ENCODE peak calls at places on chromosomes 12 and 14, in nine cellular contexts. I is stimulated activated CD8-positive, alpha-beta memory T cell treated with anti-CD3 and anti-CD28 coated beads, Interleukin-4, amount 100 ng/mL, for 1 hour; J is cardiac muscle cell; H is fibroblast of lung; T is heart right ventricle; E is fibroblast of mammary gland; D is NCI-H748 treated with DMSO at 0.1 percent for 48 hours; K is NCI-H1436; L is substantia nigra. A is an unnamed sample.

GRCh38 chr12:131869871-131870418 is 24.5 kb upstream of the ULK1 start:
- DNase-seq in E (peak), I (no peak), T (no peak), D (peak), H (peak), L (no peak), K (peak), J (no peak), A (no peak)

GRCh38 chr12:8956772-8957171 is 7.3 kb upstream of the M6PR start:
- DNase-seq in J (no peak), D (no peak), I (no peak), E (no peak), L (no peak), T (peak), H (no peak), K (no peak), A (no peak)

GRCh38 chr12:52566847-52567291 is 6.8 kb downstream of the KRT74 start:
- DNase-seq in K (peak), E (no peak), L (no peak), I (peak), D (no peak), T (peak), H (no peak), J (peak), A (peak)

GRCh38 chr12:52210186-52210924 is 18.5 kb upstream of the KRT80 start:
- DNase-seq in L (no peak), D (no peak), T (no peak), E (peak), K (peak), I (no peak), H (peak), J (no peak), A (peak)

GRCh38 chr12:100993916-100994315 is 199.3 kb downstream of the ANO4 start:
- DNase-seq in T (no peak), E (no peak), L (no peak), K (no peak), J (no peak), H (no peak), D (no peak), I (no peak), A (no peak)

GRCh38 chr14:78182722-78183121 is 12.5 kb downstream of the NRXN3 start:
- DNase-seq in H (no peak), K (no peak), E (no peak), I (no peak), T (no peak), D (no peak), L (no peak), J (no peak), A (no peak)

GRCh38 chr12:97408363-97408762 is 54.2 kb upstream of the RMST start:
- DNase-seq in L (no peak), D (no peak), T (no peak), J (no peak), I (no peak), H (no peak), E (no peak), K (no peak), A (no peak)

GRCh38 chr14:94021416-94022157 is 4.6 kb upstream of the OTUB2 start:
- DNase-seq in E (no peak), K (no peak), L (no peak), I (no peak), J (peak), D (no peak), H (no peak), T (no peak), A (no peak)

GRCh38 chr12:6839482-6840201 is 1.1 kb upstream of the GNB3 start:
- DNase-seq in T (no peak), D (no peak), I (no peak), E (no peak), H (no peak), L (no peak), K (peak), J (no peak), A (peak)

GRCh38 chr12:89768586-89769482 is 60.2 kb upstream of the ATP2B1 start:
- DNase-seq in J (no peak), K (no peak), E (peak), H (peak), T (no peak), L (no peak), D (no peak), I (no peak), A (no peak)

GRCh38 chr12:101459642-101460346 is 15.3 kb upstream of the SPIC start:
- DNase-seq in K (no peak), H (peak), I (no peak), T (no peak), L (no peak), E (peak), J (no peak), D (no peak), A (no peak)

GRCh38 chr12:27191531-27191930 is 52.6 kb upstream of the STK38L start:
- DNase-seq in K (no peak), E (peak), H (peak), L (no peak), J (no peak), I (no peak), T (no peak), D (no peak), A (no peak)

GRCh38 chr12:20602671-20603402 is 92.3 kb upstream of the SLCO1C1 start:
- DNase-seq in H (peak), J (no peak), I (no peak), L (no peak), K (no peak), T (no peak), D (no peak), E (peak), A (no peak)

GRCh38 chr14:65792208-65792905 is 379.8 kb downstream of the FUT8 start:
- DNase-seq in J (no peak), L (no peak), T (no peak), D (no peak), E (peak), H (no peak), I (no peak), K (no peak), A (no peak)

GRCh38 chr12:48631071-48631470 is 51.0 kb downstream of the KANSL2 start:
- DNase-seq in I (no peak), J (no peak), D (no peak), T (no peak), K (no peak), L (no peak), H (no peak), E (no peak), A (no peak)

GRCh38 chr12:93773122-93773871 is 96.1 kb downstream of the CRADD start:
- DNase-seq in K (peak), L (no peak), I (no peak), J (no peak), D (no peak), H (peak), T (no peak), E (peak), A (no peak)

GRCh38 chr12:117111386-117112267 is 12.4 kb upstream of the TESC start:
- DNase-seq in E (no peak), T (no peak), H (no peak), L (no peak), K (peak), D (peak), I (no peak), J (no peak), A (no peak)

GRCh38 chr12:724194-724855 is 28.1 kb upstream of the WNK1 start:
- DNase-seq in I (no peak), T (no peak), L (no peak), J (peak), E (no peak), D (no peak), H (no peak), K (no peak), A (no peak)

GRCh38 chr12:131736807-131737484 is 26.1 kb downstream of the SFSWAP start:
- DNase-seq in J (no peak), E (peak), K (no peak), H (peak), I (no peak), L (no peak), D (no peak), T (no peak), A (no peak)

GRCh38 chr14:49926803-49927202 is 33.9 kb downstream of the ARF6 start:
- DNase-seq in L (no peak), D (no peak), T (no peak), H (no peak), K (peak), I (no peak), E (no peak), J (no peak), A (no peak)

GRCh38 chr12:19129486-19130223 is at the start of gene PLEKHA5:
- DNase-seq in K (peak), L (no peak), I (no peak), H (peak), E (peak), T (peak), J (peak), D (peak), A (peak)

GRCh38 chr14:71523630-71524320 is 408.5 kb upstream of the RGS6 start:
- DNase-seq in K (no peak), L (no peak), D (no peak), I (no peak), H (peak), E (peak), J (no peak), T (no peak), A (no peak)

GRCh38 chr12:57803317-57803893 is 15.1 kb downstream of the AVIL start:
- DNase-seq in I (no peak), E (peak), D (peak), J (peak), K (peak), L (no peak), H (peak), T (peak), A (no peak)

GRCh38 chr12:48977290-48978281 is 536 bp upstream of the WNT1 start:
- DNase-seq in E (peak), D (no peak), H (no peak), L (no peak), I (peak), J (no peak), T (peak), K (peak), A (peak)

GRCh38 chr14:20789230-20789813 is 8.3 kb downstream of the RNASE6 start:
- DNase-seq in H (no peak), T (no peak), J (no peak), E (no peak), I (no peak), D (no peak), L (no peak), K (no peak), A (no peak)

GRCh38 chr14:41604793-41605534 is 1.7 kb upstream of the LRFN5 start:
- DNase-seq in L (no peak), E (peak), D (peak), K (peak), T (peak), H (peak), I (no peak), J (peak), A (peak)

GRCh38 chr12:69657376-69658137 is 41.5 kb downstream of the BEST3 start:
- DNase-seq in D (no peak), E (peak), I (no peak), J (no peak), H (peak), T (no peak), L (no peak), K (no peak), A (no peak)

GRCh38 chr12:5593056-5593455 is 161.1 kb downstream of the NTF3 start:
- DNase-seq in K (no peak), J (no peak), H (no peak), L (no peak), T (no peak), E (no peak), D (no peak), I (no peak), A (no peak)

GRCh38 chr12:26298785-26299621 is 103.6 kb downstream of the SSPN start:
- DNase-seq in J (peak), K (no peak), I (no peak), L (no peak), E (peak), T (no peak), H (peak), D (no peak), A (no peak)

GRCh38 chr12:2552000-2552399 is 242.8 kb upstream of the FKBP4 start:
- DNase-seq in H (no peak), D (no peak), T (no peak), E (no peak), L (no peak), I (no peak), J (peak), K (no peak), A (no peak)

GRCh38 chr12:47561746-47562145 is 144.1 kb downstream of the RPAP3 start:
- DNase-seq in I (no peak), T (no peak), D (no peak), K (no peak), L (no peak), H (no peak), J (no peak), E (peak), A (no peak)

GRCh38 chr12:65208957-65209654 is 39.7 kb downstream of the LEMD3 start:
- DNase-seq in E (no peak), I (no peak), H (no peak), T (no peak), D (no peak), J (no peak), K (no peak), L (no peak), A (no peak)

GRCh38 chr14:23055621-23056256 is 1.6 kb downstream of the CDH24 start:
- DNase-seq in L (no peak), H (peak), I (no peak), E (peak), D (no peak), T (no peak), K (no peak), J (no peak), A (no peak)

GRCh38 chr12:4743046-4743445 is 22.8 kb downstream of the GALNT8 start:
- DNase-seq in T (no peak), I (no peak), E (no peak), K (no peak), L (no peak), J (no peak), H (no peak), D (no peak), A (no peak)

GRCh38 chr14:67710209-67710608 is 8.5 kb downstream of the RDH12 start:
- DNase-seq in D (no peak), E (peak), J (no peak), H (no peak), L (no peak), T (no peak), K (no peak), I (no peak), A (no peak)

GRCh38 chr12:14982562-14982961 is 9.7 kb downstream of the PDE6H start:
- DNase-seq in H (peak), J (no peak), T (no peak), D (no peak), E (no peak), I (no peak), K (no peak), L (no peak), A (no peak)

GRCh38 chr12:79174656-79175055 is 310.1 kb downstream of the SYT1 start:
- DNase-seq in K (peak), J (peak), T (no peak), E (peak), I (no peak), D (peak), H (peak), L (no peak), A (no peak)

GRCh38 chr12:6784292-6784691 is 5.0 kb upstream of the CD4 start:
- DNase-seq in J (no peak), K (no peak), L (no peak), E (no peak), D (no peak), T (no peak), I (no peak), H (no peak), A (no peak)

A was measured in spleen.